ENCODE peak calls at places on chromosome 19, in four cellular contexts. X is activated T-cell treated with anti-CD3 and anti-CD28 coated beads for 1 hour; Q is activated CD4-positive, alpha-beta T cell treated with anti-CD3 and anti-CD28 coated beads, Interleukin-2, amount 50 U/mL, for 24 hours; S is T-cell. F is an unnamed sample.

GRCh38 chr19:16903347-16903746 is 14.5 kb downstream of the F2RL3 start:
- DNase-seq in S (no peak), X (no peak), Q (no peak), F (no peak)

GRCh38 chr19:41589371-41589770 is 13.4 kb downstream of the CEACAM21 start:
- DNase-seq in Q (no peak), X (no peak), S (no peak), F (no peak)

GRCh38 chr19:45215391-45216191 is 29.6 kb downstream of the EXOC3L2 start:
- DNase-seq in X (no peak), S (no peak), Q (no peak), F (no peak)

GRCh38 chr19:40348961-40349507 is 539 bp downstream of the PLD3 start:
- DNase-seq in Q (no peak), X (no peak), S (no peak), F (peak; percentile 19)

GRCh38 chr19:11378319-11379189 is 4.1 kb downstream of the SWSAP1 start:
- DNase-seq in X (no peak), Q (no peak), S (no peak), F (peak; percentile 35)

GRCh38 chr19:45641274-45642105 is 2.3 kb upstream of the EML2 start:
- DNase-seq in S (peak; percentile 39), Q (peak; percentile 63), X (peak; percentile 30), F (peak; percentile 57)

GRCh38 chr19:6209680-6210079 is 70.1 kb downstream of the MLLT1 start:
- DNase-seq in Q (no peak), S (no peak), X (no peak), F (no peak)

GRCh38 chr19:925087-925911 is 536 bp upstream of the ARID3A start:
- DNase-seq in Q (peak; percentile 74), X (peak; percentile 66), S (peak; percentile 70), F (peak; percentile 71)

GRCh38 chr19:48480151-48480475 is 10.9 kb downstream of the CYTH2 start:
- DNase-seq in S (peak; percentile 43), X (peak; percentile 35), Q (no peak), F (peak; percentile 38)

GRCh38 chr19:5908773-5909442 is 4.2 kb downstream of the VMAC start:
- DNase-seq in Q (no peak), S (no peak), X (no peak), F (no peak)

GRCh38 chr19:3458595-3459284 is 21.6 kb downstream of the SMIM24 start:
- DNase-seq in X (no peak), Q (no peak), S (no peak), F (peak; percentile 34)

GRCh38 chr19:54573330-54573872 is at the start of gene LILRA2:
- DNase-seq in Q (no peak), X (no peak), S (no peak), F (peak; percentile 12)

GRCh38 chr19:30857966-30858490 is 485.8 kb downstream of the ZNF536 start:
- DNase-seq in Q (no peak), X (no peak), S (no peak), F (no peak)

GRCh38 chr19:50796128-50796633 is 6.0 kb downstream of the ACP4 start:
- DNase-seq in S (no peak), Q (no peak), X (no peak), F (no peak)

GRCh38 chr19:47158367-47158791 is 27.7 kb downstream of the SAE1 start:
- DNase-seq in Q (no peak), S (no peak), X (no peak), F (no peak)

GRCh38 chr19:5891938-5892771 is 11.4 kb downstream of the NDUFA11 start:
- DNase-seq in S (no peak), X (no peak), Q (no peak), F (no peak)

GRCh38 chr19:5166262-5166661 is 174.3 kb downstream of the PTPRS start:
- DNase-seq in X (no peak), Q (no peak), S (no peak), F (no peak)

F was measured in tibial nerve.